ENCODE peak calls at places on chromosomes 7 and 10, in five cellular contexts. L is NT2/D1; P is colonic mucosa; X is CD8-positive, alpha-beta memory T cell; R is right lobe of liver. J is an unnamed sample.

GRCh38 chr7:89002942-89003618 is 207.5 kb upstream of the TEX47 start:
- DNase-seq in L (no peak), P (no peak), X (no peak), R (no peak), J (no peak)

GRCh38 chr7:93715234-93715633 is 140.7 kb upstream of the CALCR start:
- DNase-seq in L (peak; percentile 38), P (peak; percentile 22), X (no peak), R (peak; percentile 48), J (no peak)

GRCh38 chr7:156892086-156892800 is 740 bp downstream of the LMBR1 start:
- DNase-seq in L (peak; percentile 35), P (peak; percentile 69), X (peak; percentile 62), R (peak; percentile 68), J (peak; percentile 67)

GRCh38 chr10:37707829-37708578 is 149.4 kb downstream of the ZNF248 start:
- DNase-seq in L (no peak), P (no peak), X (no peak), R (no peak), J (no peak)

GRCh38 chr7:70043139-70043538 is 444.9 kb downstream of the AUTS2 start:
- DNase-seq in L (no peak), P (no peak), X (no peak), R (no peak), J (no peak)

GRCh38 chr7:107659666-107660065 is 962 bp upstream of the SLC26A4 start:
- DNase-seq in L (no peak), P (no peak), X (no peak), R (no peak), J (peak; percentile 94)

GRCh38 chr10:126905776-126906703 is 812 bp downstream of the DOCK1 start:
- DNase-seq in L (no peak), P (peak; percentile 42), X (no peak), R (peak; percentile 45), J (no peak)

GRCh38 chr10:29470843-29471482 is 163.8 kb downstream of the SVIL start:
- DNase-seq in L (no peak), P (no peak), X (no peak), R (no peak), J (no peak)

GRCh38 chr10:44510716-44511115 is 125.8 kb upstream of the CXCL12 start:
- DNase-seq in L (no peak), P (no peak), X (no peak), R (no peak), J (no peak)

GRCh38 chr7:75986147-75986781 is 8.1 kb downstream of the TMEM120A start:
- DNase-seq in L (no peak), P (peak; percentile 18), X (no peak), R (peak; percentile 67), J (no peak)

GRCh38 chr7:41955475-41956243 is 252.8 kb upstream of the INHBA start:
- DNase-seq in L (peak; percentile 95), P (peak; percentile 71), X (no peak), R (peak; percentile 66), J (no peak)

GRCh38 chr7:155611808-155612447 is 32.5 kb upstream of the RBM33 start:
- DNase-seq in L (no peak), P (no peak), X (no peak), R (no peak), J (no peak)

GRCh38 chr7:112448376-112448775 is 1.9 kb upstream of the IFRD1 start:
- DNase-seq in L (no peak), P (no peak), X (no peak), R (no peak), J (no peak)

GRCh38 chr7:42236266-42237161 is 495 bp downstream of the GLI3 start:
- DNase-seq in L (no peak), P (peak; percentile 34), X (no peak), R (no peak), J (peak; percentile 4)

GRCh38 chr7:1535695-1536094 is 5.2 kb downstream of the MAFK start:
- DNase-seq in L (no peak), P (no peak), X (no peak), R (no peak), J (no peak)

GRCh38 chr7:39228946-39229345 is 251.2 kb downstream of the POU6F2 start:
- DNase-seq in L (peak; percentile 80), P (no peak), X (no peak), R (no peak), J (no peak)

GRCh38 chr7:19112290-19113000 is 5.0 kb downstream of the TWIST1 start:
- DNase-seq in L (no peak), P (no peak), X (no peak), R (no peak), J (no peak)

GRCh38 chr10:129894721-129895120 is 69.4 kb downstream of the EBF3 start:
- DNase-seq in L (no peak), P (no peak), X (no peak), R (no peak), J (no peak)

GRCh38 chr7:55058314-55058713 is 39.5 kb downstream of the EGFR start:
- DNase-seq in L (no peak), P (no peak), X (no peak), R (no peak), J (no peak)

GRCh38 chr7:55056577-55057480 is 38.0 kb downstream of the EGFR start:
- DNase-seq in L (no peak), P (no peak), X (no peak), R (peak; percentile 63), J (no peak)

GRCh38 chr7:55060690-55061414 is 42.0 kb downstream of the EGFR start:
- DNase-seq in L (no peak), P (no peak), X (no peak), R (no peak), J (no peak)

GRCh38 chr7:55060085-55060484 is 41.3 kb downstream of the EGFR start:
- DNase-seq in L (no peak), P (no peak), X (no peak), R (no peak), J (no peak)

GRCh38 chr7:55059006-55059405 is 40.2 kb downstream of the EGFR start:
- DNase-seq in L (no peak), P (no peak), X (no peak), R (no peak), J (no peak)
- H3K4me1 ChIP-seq in L (no peaks in the 10 kb centered on the region), P (no peaks in the 10 kb centered on the region), X (no peaks in the 10 kb centered on the region), R (no peaks in the 10 kb centered on the region), J (no peaks in the 10 kb centered on the region)

GRCh38 chr7:100430450-100431285 is 1.0 kb downstream of the MEPCE start:
- DNase-seq in L (no peak), P (peak; percentile 36), X (peak; percentile 25), R (no peak), J (peak; percentile 49)

GRCh38 chr7:100432053-100432452 is 2.4 kb downstream of the MEPCE start:
- DNase-seq in L (no peak), P (no peak), X (no peak), R (no peak), J (no peak)

GRCh38 chr7:100429637-100430449 is at the start of gene MEPCE:
- DNase-seq in L (peak; percentile 81), P (peak; percentile 94), X (peak; percentile 97), R (peak; percentile 94), J (peak; percentile 96)

GRCh38 chr7:100432621-100433275 is 3.1 kb downstream of the MEPCE start:
- DNase-seq in L (no peak), P (no peak), X (no peak), R (no peak), J (no peak)

DNA sequence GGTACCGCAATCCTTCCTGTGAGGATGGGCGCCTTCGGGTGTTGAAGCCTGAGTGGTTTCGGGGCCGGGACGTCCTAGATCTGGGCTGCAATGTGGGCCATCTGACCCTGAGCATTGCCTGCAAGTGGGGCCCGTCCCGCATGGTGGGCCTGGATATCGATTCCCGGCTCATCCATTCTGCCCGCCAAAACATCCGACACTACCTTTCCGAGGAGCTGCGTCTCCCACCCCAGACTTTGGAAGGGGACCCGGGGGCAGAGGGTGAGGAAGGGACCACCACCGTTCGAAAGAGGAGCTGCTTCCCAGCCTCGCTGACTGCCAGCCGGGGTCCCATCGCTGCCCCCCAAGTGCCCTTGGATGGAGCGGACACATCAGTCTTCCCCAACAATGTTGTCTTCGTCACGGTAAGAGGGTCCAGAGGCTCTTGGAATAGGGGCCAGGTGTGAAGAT is 1.7 kb downstream of the MEPCE start:
- DNase-seq in L (no peak), P (no peak), X (no peak), R (no peak), J (no peak)
- H3K4me1 ChIP-seq in L (peaks cover 17% of the 10 kb centered on the region), P (peaks cover 10% of the 10 kb centered on the region), X (peaks cover 47% of the 10 kb centered on the region), R (no peaks in the 10 kb centered on the region), J (peaks cover 58% of the 10 kb centered on the region)

DNA sequence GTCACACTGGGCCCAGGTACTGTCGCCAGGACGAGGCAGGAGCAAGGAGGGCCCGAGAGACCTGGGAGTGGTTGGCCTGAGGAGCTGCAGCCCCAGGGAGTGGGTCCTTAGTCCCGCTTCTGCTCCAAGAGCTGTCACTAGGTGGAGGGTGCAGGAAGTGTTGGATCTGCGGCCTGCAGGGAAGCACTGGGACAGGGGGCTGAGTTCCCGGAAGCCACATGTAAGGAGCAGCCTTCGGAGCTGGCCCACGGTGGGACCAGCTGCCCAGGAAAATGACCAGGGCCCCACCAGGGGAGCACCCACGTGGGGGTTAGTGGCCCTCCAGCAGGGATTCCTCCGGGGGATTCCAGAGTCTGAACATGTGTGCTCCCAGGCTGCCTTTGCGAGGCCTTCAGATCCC is 9.2 kb upstream of the AQP1 start:
- DNase-seq in L (no peak), P (no peak), X (no peak), R (no peak), J (no peak)
- H3K4me1 ChIP-seq in L (peaks cover 17% of the 10 kb centered on the region), P (peaks cover 5% of the 10 kb centered on the region), X (no peaks in the 10 kb centered on the region), R (peaks cover under 1% of the 10 kb centered on the region), J (no peaks in the 10 kb centered on the region)

GRCh38 chr10:78210976-78211375 is 177.3 kb downstream of the RPS24 start:
- DNase-seq in L (no peak), P (no peak), X (no peak), R (no peak), J (no peak)
- H3K4me1 ChIP-seq in L (peaks cover 10% of the 10 kb centered on the region), P (no peaks in the 10 kb centered on the region), X (no peaks in the 10 kb centered on the region), R (no peaks in the 10 kb centered on the region), J (no peaks in the 10 kb centered on the region)

DNA sequence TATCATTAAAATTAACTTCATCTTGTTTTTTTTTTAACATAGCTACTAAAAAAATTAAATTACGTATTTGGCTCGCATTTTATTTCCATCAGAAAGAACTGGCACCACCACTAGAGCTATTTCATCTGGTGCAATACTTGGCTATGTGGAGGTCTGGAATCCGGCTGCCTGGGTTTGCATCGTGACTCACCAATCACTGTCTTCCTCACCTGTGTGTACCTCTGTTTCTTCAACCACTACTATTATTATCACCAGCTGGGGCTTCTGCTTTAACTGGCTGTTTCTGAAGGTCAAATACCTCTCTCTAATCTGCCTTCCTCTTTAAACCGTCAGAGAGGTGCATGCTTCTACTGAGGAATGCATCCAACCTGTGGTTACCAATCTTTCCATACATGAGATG is 6.5 kb downstream of the WDR91 start:
- DNase-seq in L (no peak), P (no peak), X (no peak), R (no peak), J (no peak)
- H3K4me1 ChIP-seq in L (peaks cover 2% of the 10 kb centered on the region), P (no peaks in the 10 kb centered on the region), X (peaks cover 9% of the 10 kb centered on the region), R (no peaks in the 10 kb centered on the region), J (peaks cover 3% of the 10 kb centered on the region)

DNA sequence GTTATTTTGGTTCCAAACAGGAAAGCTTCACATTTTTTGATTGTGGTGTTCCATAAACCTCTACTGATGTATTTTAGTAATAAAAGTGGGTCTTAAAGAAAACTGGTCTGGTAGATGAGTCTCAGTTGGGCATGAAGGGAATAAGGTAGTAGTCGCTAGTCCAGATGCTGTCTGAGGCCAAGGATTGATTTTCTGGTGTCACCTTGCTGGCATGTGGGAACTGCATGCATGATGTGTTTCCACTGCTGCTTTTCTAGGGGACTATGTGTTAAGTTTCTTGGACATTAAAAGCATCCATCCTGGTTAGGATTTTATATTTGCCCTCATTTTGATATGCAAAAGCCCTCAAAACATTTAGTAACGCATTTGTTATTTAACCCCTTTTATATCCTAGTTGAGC is 123.7 kb upstream of the GJD4 start:
- DNase-seq in L (no peak), P (no peak), X (no peak), R (no peak), J (no peak)
- H3K4me1 ChIP-seq in L (no peaks in the 10 kb centered on the region), P (no peaks in the 10 kb centered on the region), X (no peaks in the 10 kb centered on the region), R (no peaks in the 10 kb centered on the region), J (no peaks in the 10 kb centered on the region)